ENCODE peak calls at places on chromosome 3, in five cellular contexts. One of them, this sample, is unnamed.

GRCh38 chr3:154615451-154615850 is 185.5 kb upstream of the GPR149 start:
- DNase-seq in heart left ventricle: no peak
- DNase-seq in A549: no peak
- DNase-seq in K562: no peak
- DNase-seq in esophagus squamous epithelium: no peak
- DNase-seq in this sample: no peak

GRCh38 chr3:71563827-71564226 is 19.7 kb downstream of the FOXP1 start:
- DNase-seq in A549: no peak
- DNase-seq in K562: no peak
- DNase-seq in heart left ventricle: no peak
- DNase-seq in esophagus squamous epithelium: no peak
- DNase-seq in this sample: no peak

GRCh38 chr3:184688251-184688851 is 23.5 kb downstream of the MAGEF1 start:
- DNase-seq in heart left ventricle: no peak
- DNase-seq in K562: no peak
- DNase-seq in esophagus squamous epithelium: no peak
- DNase-seq in A549: no peak
- DNase-seq in this sample: no peak

GRCh38 chr3:57958642-57959406 is 49.4 kb upstream of the FLNB start:
- DNase-seq in heart left ventricle: peak
- DNase-seq in K562: peak
- DNase-seq in A549: no peak
- DNase-seq in esophagus squamous epithelium: no peak
- DNase-seq in this sample: no peak

GRCh38 chr3:193782280-193782654 is 189.3 kb downstream of the OPA1 start:
- DNase-seq in heart left ventricle: no peak
- DNase-seq in esophagus squamous epithelium: no peak
- DNase-seq in A549: peak
- DNase-seq in K562: no peak
- DNase-seq in this sample: no peak

GRCh38 chr3:39491733-39492350 is 24.4 kb downstream of the MOBP start:
- DNase-seq in esophagus squamous epithelium: no peak
- DNase-seq in heart left ventricle: no peak
- DNase-seq in K562: no peak
- DNase-seq in A549: no peak
- DNase-seq in this sample: no peak

GRCh38 chr3:66076861-66077495 is 38.3 kb upstream of the MAGI1 start:
- DNase-seq in A549: no peak
- DNase-seq in esophagus squamous epithelium: no peak
- DNase-seq in K562: no peak
- DNase-seq in heart left ventricle: no peak
- DNase-seq in this sample: no peak

GRCh38 chr3:72008226-72008996 is 223.5 kb upstream of the PROK2 start:
- DNase-seq in esophagus squamous epithelium: no peak
- DNase-seq in K562: no peak
- DNase-seq in heart left ventricle: no peak
- DNase-seq in A549: no peak
- DNase-seq in this sample: no peak

GRCh38 chr3:30609930-30610701 is 3.7 kb downstream of the TGFBR2 start:
- DNase-seq in A549: no peak
- DNase-seq in heart left ventricle: no peak
- DNase-seq in K562: no peak
- DNase-seq in esophagus squamous epithelium: no peak
- DNase-seq in this sample: no peak

GRCh38 chr3:111910806-111911205 is 51.7 kb downstream of the PHLDB2 start:
- DNase-seq in esophagus squamous epithelium: no peak
- DNase-seq in A549: no peak
- DNase-seq in heart left ventricle: no peak
- DNase-seq in K562: no peak
- DNase-seq in this sample: no peak

GRCh38 chr3:25592510-25592968 is 72.2 kb downstream of the TOP2B start:
- DNase-seq in esophagus squamous epithelium: no peak
- DNase-seq in A549: peak
- DNase-seq in K562: peak
- DNase-seq in heart left ventricle: peak
- DNase-seq in this sample: no peak

GRCh38 chr3:134333522-134334181 is 40.6 kb downstream of the AMOTL2 start:
- DNase-seq in esophagus squamous epithelium: no peak
- DNase-seq in K562: no peak
- DNase-seq in heart left ventricle: peak
- DNase-seq in A549: no peak
- DNase-seq in this sample: no peak

GRCh38 chr3:158702815-158703481 is 29.3 kb downstream of the RARRES1 start:
- DNase-seq in K562: no peak
- DNase-seq in esophagus squamous epithelium: no peak
- DNase-seq in heart left ventricle: no peak
- DNase-seq in A549: no peak
- DNase-seq in this sample: no peak

GRCh38 chr3:106341090-106341489 is 472.3 kb upstream of the CBLB start:
- DNase-seq in K562: no peak
- DNase-seq in esophagus squamous epithelium: no peak
- DNase-seq in A549: no peak
- DNase-seq in heart left ventricle: no peak
- DNase-seq in this sample: peak

GRCh38 chr3:15899438-15899837 is 101.7 kb upstream of the ANKRD28 start:
- DNase-seq in K562: peak
- DNase-seq in A549: no peak
- DNase-seq in esophagus squamous epithelium: no peak
- DNase-seq in heart left ventricle: no peak
- DNase-seq in this sample: no peak

GRCh38 chr3:37751967-37752660 is 109.6 kb upstream of the CTDSPL start:
- DNase-seq in esophagus squamous epithelium: no peak
- DNase-seq in A549: no peak
- DNase-seq in K562: no peak
- DNase-seq in heart left ventricle: no peak
- DNase-seq in this sample: no peak

GRCh38 chr3:71311320-71312046 is 272.0 kb downstream of the FOXP1 start:
- DNase-seq in esophagus squamous epithelium: no peak
- DNase-seq in A549: no peak
- DNase-seq in heart left ventricle: no peak
- DNase-seq in K562: no peak
- DNase-seq in this sample: no peak

GRCh38 chr3:184315871-184316661 is 1.7 kb downstream of the EIF4G1 start:
- DNase-seq in heart left ventricle: peak
- DNase-seq in A549: no peak
- DNase-seq in esophagus squamous epithelium: no peak
- DNase-seq in K562: no peak
- DNase-seq in this sample: no peak

GRCh38 chr3:15903164-15903563 is 105.4 kb upstream of the ANKRD28 start:
- DNase-seq in esophagus squamous epithelium: no peak
- DNase-seq in heart left ventricle: peak
- DNase-seq in A549: no peak
- DNase-seq in K562: no peak
- DNase-seq in this sample: no peak

GRCh38 chr3:127768346-127769008 is 53.8 kb downstream of the MGLL start:
- DNase-seq in esophagus squamous epithelium: no peak
- DNase-seq in heart left ventricle: peak
- DNase-seq in K562: no peak
- DNase-seq in A549: peak
- DNase-seq in this sample: no peak

GRCh38 chr3:128999104-128999503 is 2.0 kb upstream of the EFCC1 start:
- DNase-seq in A549: no peak
- DNase-seq in K562: no peak
- DNase-seq in heart left ventricle: no peak
- DNase-seq in esophagus squamous epithelium: no peak
- DNase-seq in this sample: no peak

GRCh38 chr3:176351408-176351807 is 845.9 kb downstream of the TBL1XR1 start:
- DNase-seq in A549: no peak
- DNase-seq in K562: no peak
- DNase-seq in esophagus squamous epithelium: no peak
- DNase-seq in heart left ventricle: no peak
- DNase-seq in this sample: no peak

GRCh38 chr3:29167180-29167579 is 113.7 kb upstream of the RBMS3 start:
- DNase-seq in esophagus squamous epithelium: no peak
- DNase-seq in heart left ventricle: no peak
- DNase-seq in K562: no peak
- DNase-seq in A549: no peak
- DNase-seq in this sample: no peak

GRCh38 chr3:33883538-33884203 is 85.2 kb downstream of the PDCD6IP start:
- DNase-seq in A549: peak
- DNase-seq in heart left ventricle: no peak
- DNase-seq in esophagus squamous epithelium: no peak
- DNase-seq in K562: peak
- DNase-seq in this sample: no peak

GRCh38 chr3:147132168-147132567 is 274.2 kb downstream of the ZIC4 start:
- DNase-seq in esophagus squamous epithelium: no peak
- DNase-seq in K562: no peak
- DNase-seq in heart left ventricle: no peak
- DNase-seq in A549: no peak
- DNase-seq in this sample: no peak

GRCh38 chr3:160486459-160486869 is 36.9 kb upstream of the TRIM59 start:
- DNase-seq in esophagus squamous epithelium: no peak
- DNase-seq in heart left ventricle: no peak
- DNase-seq in A549: no peak
- DNase-seq in K562: no peak
- DNase-seq in this sample: no peak

GRCh38 chr3:152213086-152213674 is 55.5 kb upstream of the MBNL1 start:
- DNase-seq in esophagus squamous epithelium: no peak
- DNase-seq in K562: no peak
- DNase-seq in A549: no peak
- DNase-seq in heart left ventricle: no peak
- DNase-seq in this sample: no peak

GRCh38 chr3:115551091-115551490 is 72.2 kb upstream of the GAP43 start:
- DNase-seq in heart left ventricle: no peak
- DNase-seq in A549: no peak
- DNase-seq in K562: no peak
- DNase-seq in esophagus squamous epithelium: no peak
- DNase-seq in this sample: no peak

GRCh38 chr3:122000936-122001605 is 21.0 kb downstream of the ILDR1 start:
- DNase-seq in A549: no peak
- DNase-seq in K562: no peak
- DNase-seq in heart left ventricle: no peak
- DNase-seq in esophagus squamous epithelium: no peak
- DNase-seq in this sample: no peak

GRCh38 chr3:125375950-125376679 is 990 bp upstream of the ZNF148 start:
- DNase-seq in heart left ventricle: no peak
- DNase-seq in esophagus squamous epithelium: no peak
- DNase-seq in K562: no peak
- DNase-seq in A549: peak
- DNase-seq in this sample: no peak

GRCh38 chr3:16467368-16467767 is 46.1 kb downstream of the RFTN1 start:
- DNase-seq in heart left ventricle: no peak
- DNase-seq in esophagus squamous epithelium: no peak
- DNase-seq in A549: no peak
- DNase-seq in K562: no peak
- DNase-seq in this sample: no peak

GRCh38 chr3:32822609-32823498 is 5.1 kb downstream of the TRIM71 start:
- DNase-seq in heart left ventricle: no peak
- DNase-seq in esophagus squamous epithelium: no peak
- DNase-seq in K562: no peak
- DNase-seq in A549: no peak
- DNase-seq in this sample: peak

GRCh38 chr3:32821686-32822296 is 4.0 kb downstream of the TRIM71 start:
- DNase-seq in K562: peak
- DNase-seq in A549: no peak
- DNase-seq in esophagus squamous epithelium: no peak
- DNase-seq in heart left ventricle: no peak
- DNase-seq in this sample: peak

GRCh38 chr3:32820971-32821685 is 3.3 kb downstream of the TRIM71 start:
- DNase-seq in A549: no peak
- DNase-seq in esophagus squamous epithelium: no peak
- DNase-seq in heart left ventricle: no peak
- DNase-seq in K562: no peak
- DNase-seq in this sample: no peak

GRCh38 chr3:32831062-32831461 is 13.3 kb downstream of the TRIM71 start:
- DNase-seq in K562: no peak
- DNase-seq in A549: no peak
- DNase-seq in heart left ventricle: no peak
- DNase-seq in esophagus squamous epithelium: no peak
- DNase-seq in this sample: no peak

GRCh38 chr3:32825601-32826375 is 8.0 kb downstream of the TRIM71 start:
- DNase-seq in K562: no peak
- DNase-seq in A549: no peak
- DNase-seq in esophagus squamous epithelium: no peak
- DNase-seq in heart left ventricle: no peak
- DNase-seq in this sample: peak
- H3K4me3 ChIP-seq in K562: no peak
- H3K4me3 ChIP-seq in A549: no peak
- H3K4me3 ChIP-seq in esophagus squamous epithelium: no peak
- H3K4me3 ChIP-seq in heart left ventricle: no peak
- H3K4me3 ChIP-seq in this sample: no peak

GRCh38 chr3:22898558-22898957 is 304.6 kb upstream of the UBE2E2 start:
- DNase-seq in esophagus squamous epithelium: no peak
- DNase-seq in K562: no peak
- DNase-seq in heart left ventricle: no peak
- DNase-seq in A549: no peak
- DNase-seq in this sample: no peak

GRCh38 chr3:22899441-22899840 is 303.7 kb upstream of the UBE2E2 start:
- DNase-seq in esophagus squamous epithelium: no peak
- DNase-seq in K562: no peak
- DNase-seq in A549: no peak
- DNase-seq in heart left ventricle: no peak
- DNase-seq in this sample: no peak

GRCh38 chr3:22900296-22900695 is 302.8 kb upstream of the UBE2E2 start:
- DNase-seq in K562: no peak
- DNase-seq in A549: no peak
- DNase-seq in esophagus squamous epithelium: no peak
- DNase-seq in heart left ventricle: no peak
- DNase-seq in this sample: no peak

GRCh38 chr3:22901684-22902083 is 301.4 kb upstream of the UBE2E2 start:
- DNase-seq in A549: no peak
- DNase-seq in esophagus squamous epithelium: no peak
- DNase-seq in heart left ventricle: no peak
- DNase-seq in K562: peak
- DNase-seq in this sample: no peak
- TF ChIP-seq CTCF in A549: no peak
- TF ChIP-seq CTCF in esophagus squamous epithelium: no peak
- TF ChIP-seq CTCF in heart left ventricle: no peak
- TF ChIP-seq CTCF in K562: no peak
- TF ChIP-seq CTCF in this sample: no peak

GRCh38 chr3:98564282-98565005 is 29.0 kb downstream of the CPOX start:
- DNase-seq in A549: no peak
- DNase-seq in heart left ventricle: no peak
- DNase-seq in K562: no peak
- DNase-seq in esophagus squamous epithelium: no peak
- DNase-seq in this sample: no peak
- TF ChIP-seq POLR2A in A549: no peak
- TF ChIP-seq POLR2A in heart left ventricle: no peak
- TF ChIP-seq POLR2A in K562: no peak
- TF ChIP-seq POLR2A in esophagus squamous epithelium: no peak
- TF ChIP-seq POLR2A in this sample: no peak

DNA sequence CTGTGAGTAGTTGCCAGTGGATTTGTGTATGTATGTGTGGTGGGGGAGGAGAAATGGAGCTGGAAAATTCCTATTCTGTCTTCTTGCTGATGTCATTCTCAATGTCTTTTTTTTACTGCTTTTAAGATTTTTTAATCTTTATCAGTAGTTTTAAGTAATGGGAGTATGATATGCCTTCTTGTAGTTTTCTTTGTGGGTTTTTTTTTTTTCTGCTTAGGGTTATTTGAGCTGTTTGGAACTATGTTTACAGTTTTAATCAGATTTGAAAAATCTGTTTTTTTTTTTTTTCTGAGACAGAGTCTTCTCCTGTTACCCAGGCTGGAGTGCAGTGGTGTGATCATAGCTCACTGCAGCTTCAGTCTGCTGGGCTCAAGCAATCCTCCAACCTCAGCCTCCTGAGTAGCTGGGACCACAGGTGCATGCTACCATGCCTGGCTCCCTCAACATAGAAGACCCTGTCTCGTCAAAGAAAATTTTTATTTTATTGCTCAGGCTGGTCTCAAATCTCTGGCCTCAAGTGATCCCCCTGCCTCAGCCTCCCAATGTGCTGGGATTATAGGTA is 37.1 kb downstream of the RPL39L start:
- DNase-seq in esophagus squamous epithelium: no peak
- DNase-seq in heart left ventricle: no peak
- DNase-seq in K562: no peak
- DNase-seq in A549: no peak
- DNase-seq in this sample: no peak
- H3K4me3 ChIP-seq in esophagus squamous epithelium: peak
- H3K4me3 ChIP-seq in heart left ventricle: peak
- H3K4me3 ChIP-seq in K562: no peak
- H3K4me3 ChIP-seq in A549: peak
- H3K4me3 ChIP-seq in this sample: no peak

This sample was measured in lower leg skin.